ENCODE peak calls at places on chromosome 15, in six cellular contexts. H, V, R, C, D and T are unnamed samples.

GRCh38 chr15:69127226-69127625 is 33.2 kb upstream of the GLCE start:
- DNase-seq in V (no peak), D (no peak), R (no peak), C (no peak), H (no peak), T (no peak)

GRCh38 chr15:87871738-87872315 is 384.7 kb downstream of the NTRK3 start:
- DNase-seq in D (no peak), H (no peak), C (no peak), V (no peak), R (peak; percentile 0), T (no peak)

GRCh38 chr15:48381861-48382260 is 50.6 kb downstream of the DUT start:
- DNase-seq in H (no peak), V (no peak), C (no peak), R (no peak), D (no peak), T (no peak)

GRCh38 chr15:66720206-66721010 is 18.4 kb downstream of the SMAD6 start:
- DNase-seq in V (no peak), H (no peak), C (no peak), R (no peak), D (no peak), T (no peak)

GRCh38 chr15:85388506-85388905 is 8.1 kb downstream of the AKAP13 start:
- DNase-seq in D (no peak), C (no peak), V (no peak), R (no peak), H (no peak), T (no peak)

GRCh38 chr15:74156678-74157411 is 16.7 kb upstream of the ISLR start:
- DNase-seq in H (no peak), V (peak; percentile 77), C (no peak), D (no peak), R (peak; percentile 64), T (peak; percentile 62)

GRCh38 chr15:61106886-61107285 is 122.2 kb downstream of the RORA start:
- DNase-seq in C (no peak), V (no peak), H (no peak), D (no peak), R (no peak), T (no peak)

GRCh38 chr15:70246623-70247200 is 149.0 kb upstream of the TLE3 start:
- DNase-seq in C (no peak), D (no peak), H (no peak), R (no peak), V (no peak), T (no peak)

GRCh38 chr15:48896775-48897143 is 18.8 kb downstream of the EID1 start:
- DNase-seq in V (no peak), C (no peak), D (no peak), R (no peak), H (no peak), T (no peak)

GRCh38 chr15:76169792-76170425 is 110.1 kb downstream of the TMEM266 start:
- DNase-seq in H (no peak), C (no peak), R (no peak), V (no peak), D (no peak), T (no peak)

GRCh38 chr15:36612063-36612788 is 32.8 kb downstream of the CDIN1 start:
- DNase-seq in R (no peak), H (peak; percentile 39), D (no peak), V (no peak), C (no peak), T (no peak)

GRCh38 chr15:41848595-41848994 is 9.9 kb downstream of the PLA2G4B start:
- DNase-seq in R (no peak), V (no peak), C (no peak), D (no peak), H (no peak), T (no peak)

GRCh38 chr15:52082197-52083036 is 30.2 kb downstream of the BCL2L10 start:
- DNase-seq in D (no peak), C (no peak), V (no peak), H (peak; percentile 29), R (no peak), T (peak; percentile 22)

GRCh38 chr15:67444100-67444499 is 76.8 kb upstream of the C15orf61 start:
- DNase-seq in D (no peak), R (no peak), V (no peak), C (no peak), H (no peak), T (no peak)

GRCh38 chr15:69595009-69595825 is 142.6 kb downstream of the RPLP1 start:
- DNase-seq in V (no peak), H (no peak), R (peak; percentile 64), D (no peak), C (peak; percentile 50), T (peak; percentile 57)

GRCh38 chr15:68592054-68592453 is 13.3 kb downstream of the CORO2B start:
- DNase-seq in V (no peak), C (no peak), D (no peak), H (no peak), R (no peak), T (no peak)

GRCh38 chr15:29613951-29614382 is 208.3 kb downstream of the TJP1 start:
- DNase-seq in V (no peak), R (peak; percentile 58), D (peak; percentile 58), H (no peak), C (peak; percentile 41), T (no peak)

GRCh38 chr15:83457149-83457548 is 10.0 kb downstream of the SH3GL3 start:
- DNase-seq in D (no peak), V (no peak), H (no peak), R (no peak), C (no peak), T (no peak)

GRCh38 chr15:70281261-70281810 is 183.6 kb upstream of the TLE3 start:
- DNase-seq in C (no peak), D (no peak), H (no peak), V (no peak), R (no peak), T (no peak)

GRCh38 chr15:39530446-39531342 is 50.2 kb upstream of the THBS1 start:
- DNase-seq in V (peak; percentile 34), D (no peak), R (peak; percentile 18), H (no peak), C (no peak), T (no peak)

GRCh38 chr15:59313703-59314332 is 58.9 kb downstream of the MYO1E start:
- DNase-seq in H (no peak), D (peak; percentile 27), V (peak; percentile 45), R (peak; percentile 74), C (no peak), T (no peak)

GRCh38 chr15:100592898-100593297 is 9.1 kb downstream of the LINS1 start:
- DNase-seq in R (no peak), D (no peak), V (no peak), H (no peak), C (no peak), T (no peak)

GRCh38 chr15:64009798-64010241 is 36.5 kb downstream of the DAPK2 start:
- DNase-seq in H (no peak), V (no peak), D (no peak), C (no peak), R (no peak), T (no peak)

GRCh38 chr15:94456246-94456645 is 224.9 kb downstream of the MCTP2 start:
- DNase-seq in C (no peak), H (no peak), V (no peak), D (no peak), R (no peak), T (no peak)

GRCh38 chr15:75062706-75063105 is 39.3 kb downstream of the PPCDC start:
- DNase-seq in V (no peak), D (no peak), R (no peak), C (no peak), H (no peak), T (no peak)

GRCh38 chr15:86756688-86757087 is 677.0 kb downstream of the AGBL1 start:
- DNase-seq in V (no peak), C (no peak), D (no peak), R (no peak), H (no peak), T (peak; percentile 6)

GRCh38 chr15:77582763-77583162 is 49.9 kb downstream of the LINGO1 start:
- DNase-seq in D (no peak), V (no peak), C (no peak), H (no peak), R (no peak), T (no peak)

GRCh38 chr15:22893081-22893480 is 54.6 kb downstream of the NIPA2 start:
- DNase-seq in V (no peak), H (no peak), D (no peak), C (no peak), R (no peak), T (no peak)

GRCh38 chr15:85840079-85840801 is 45.5 kb upstream of the KLHL25 start:
- DNase-seq in V (peak; percentile 48), C (peak; percentile 64), D (peak; percentile 93), H (no peak), R (peak; percentile 34), T (peak; percentile 76)

GRCh38 chr15:82043130-82043673 is 2.6 kb downstream of the MEX3B start:
- DNase-seq in H (no peak), C (no peak), V (peak; percentile 32), D (no peak), R (no peak), T (no peak)

GRCh38 chr15:89167267-89168176 is 53.9 kb downstream of the RLBP1 start:
- DNase-seq in R (no peak), H (no peak), D (no peak), V (no peak), C (no peak), T (no peak)

GRCh38 chr15:40695469-40695910 is 516 bp downstream of the RAD51 start:
- DNase-seq in H (no peak), V (no peak), R (no peak), D (peak; percentile 12), C (no peak), T (no peak)

GRCh38 chr15:40803688-40804087 is 3.2 kb upstream of the ZFYVE19 start:
- DNase-seq in R (no peak), V (no peak), H (no peak), C (no peak), D (no peak), T (no peak)

GRCh38 chr15:88835646-88836045 is 32.4 kb downstream of the ACAN start:
- DNase-seq in H (no peak), C (peak; percentile 15), V (no peak), R (no peak), D (no peak), T (no peak)

GRCh38 chr15:60582370-60583036 is 103.6 kb upstream of the ICE2 start:
- DNase-seq in V (no peak), C (no peak), D (no peak), H (no peak), R (no peak), T (no peak)

GRCh38 chr15:57914350-57915055 is 151.0 kb downstream of the ALDH1A2 start:
- DNase-seq in C (no peak), D (no peak), V (peak; percentile 10), R (no peak), H (no peak), T (no peak)